ENCODE peak calls at places on chromosomes 12 and 14, in ten cellular contexts. Q is fibroblast of the aortic adventitia; K is nephron progenitor cell; A is mesothelial cell of epicardium; N is CD8-positive, alpha-beta T cell; V is heart left ventricle; H is pancreas; G is Panc1; U is astrocyte of the spinal cord; R is GM06990. B is an unnamed sample.

GRCh38 chr12:58608711-58609110 is 311.6 kb downstream of the LRIG3 start:
- DNase-seq in Q (peak), N (no peak), R (no peak), H (no peak), G (no peak), V (no peak), K (no peak), A (no peak), U (peak), B (no peak)

GRCh38 chr14:22547309-22547947 is 41.6 kb downstream of the DAD1 start:
- DNase-seq in V (peak), K (no peak), N (no peak), A (no peak), G (no peak), U (no peak), H (no peak), R (no peak), Q (no peak), B (no peak)

GRCh38 chr12:64042901-64043300 is 179.2 kb downstream of the KICS2 start:
- DNase-seq in G (no peak), N (no peak), A (no peak), U (peak), V (no peak), K (no peak), R (no peak), Q (peak), H (no peak), B (no peak)

GRCh38 chr12:7989827-7990491 is 42.6 kb upstream of the FOXJ2 start:
- DNase-seq in R (peak), U (no peak), V (peak), N (peak), K (no peak), G (no peak), Q (no peak), H (no peak), A (no peak), B (no peak)

GRCh38 chr12:49489720-49490119 is 49.1 kb upstream of the KCNH3 start:
- DNase-seq in K (no peak), V (no peak), R (no peak), A (no peak), Q (peak), G (no peak), U (peak), H (no peak), N (no peak), B (no peak)

GRCh38 chr12:117192057-117192456 is 1.8 kb upstream of the FBXO21 start:
- DNase-seq in U (no peak), V (no peak), R (no peak), A (no peak), H (no peak), N (no peak), G (no peak), Q (no peak), K (no peak), B (no peak)

GRCh38 chr14:36035675-36036074 is 140.8 kb downstream of the PTCSC3 start:
- DNase-seq in N (no peak), V (no peak), A (no peak), Q (no peak), R (no peak), K (no peak), U (no peak), H (no peak), G (no peak), B (no peak)

GRCh38 chr12:85683051-85683450 is 153.2 kb downstream of the RASSF9 start:
- DNase-seq in H (no peak), A (no peak), V (no peak), Q (no peak), K (no peak), N (no peak), G (no peak), U (no peak), R (no peak), B (no peak)

GRCh38 chr12:70154960-70155589 is 88.2 kb upstream of the CNOT2 start:
- DNase-seq in H (no peak), G (no peak), K (no peak), V (no peak), N (no peak), R (no peak), U (peak), A (no peak), Q (no peak), B (no peak)

GRCh38 chr12:113165521-113166450 is 16.3 kb downstream of the CFAP73 start:
- DNase-seq in G (no peak), N (no peak), A (no peak), H (no peak), Q (no peak), V (no peak), R (no peak), K (no peak), U (peak), B (no peak)

GRCh38 chr12:2797721-2798418 is 3.1 kb downstream of the FKBP4 start:
- DNase-seq in K (no peak), A (no peak), U (no peak), R (no peak), Q (peak), N (no peak), G (no peak), V (peak), H (peak), B (no peak)
- TF ChIP-seq CTCF in K (peak), A (no peak), U (peak), R (peak), Q (peak), N (no peak), G (no peak), V (no peak), H (no peak), B (no peak)

GRCh38 chr12:100566887-100567637 is 6.4 kb upstream of the GAS2L3 start:
- DNase-seq in H (no peak), K (no peak), U (no peak), N (no peak), A (no peak), R (peak), V (peak), G (no peak), Q (peak), B (no peak)

GRCh38 chr12:100567945-100568344 is 5.5 kb upstream of the GAS2L3 start:
- DNase-seq in V (no peak), H (no peak), K (no peak), A (no peak), R (no peak), N (no peak), G (no peak), U (no peak), Q (no peak), B (no peak)

GRCh38 chr12:100564090-100564489 is 9.4 kb upstream of the GAS2L3 start:
- DNase-seq in A (no peak), V (no peak), N (no peak), Q (no peak), G (no peak), R (no peak), U (no peak), H (no peak), K (no peak), B (no peak)

GRCh38 chr12:100564905-100565467 is 8.5 kb upstream of the GAS2L3 start:
- DNase-seq in H (no peak), Q (no peak), G (no peak), R (no peak), N (no peak), K (no peak), U (no peak), V (no peak), A (no peak), B (no peak)

GRCh38 chr12:100565987-100566545 is 7.4 kb upstream of the GAS2L3 start:
- DNase-seq in G (no peak), N (no peak), K (no peak), A (no peak), H (no peak), U (no peak), Q (no peak), V (no peak), R (no peak), B (no peak)
- TF ChIP-seq CTCF in G (no peak), N (no peak), K (no peak), A (no peak), H (no peak), U (no peak), Q (no peak), V (no peak), R (no peak), B (no peak)

GRCh38 chr12:124498870-124499753 is 68.3 kb downstream of the NCOR2 start:
- DNase-seq in Q (peak), R (no peak), U (peak), K (no peak), H (no peak), A (no peak), G (no peak), V (no peak), N (no peak), B (no peak)
- TF ChIP-seq CTCF in Q (no peak), R (peak), U (peak), K (no peak), H (no peak), A (no peak), G (no peak), V (no peak), N (no peak), B (peak)

GRCh38 chr14:91389173-91389572 is 28.4 kb downstream of the CCDC88C start:
- DNase-seq in K (no peak), H (no peak), R (no peak), A (no peak), Q (no peak), V (no peak), U (no peak), N (no peak), G (no peak), B (no peak)
- TF ChIP-seq CTCF in K (no peak), H (no peak), R (no peak), A (no peak), Q (no peak), V (no peak), U (no peak), N (no peak), G (no peak), B (no peak)

DNA sequence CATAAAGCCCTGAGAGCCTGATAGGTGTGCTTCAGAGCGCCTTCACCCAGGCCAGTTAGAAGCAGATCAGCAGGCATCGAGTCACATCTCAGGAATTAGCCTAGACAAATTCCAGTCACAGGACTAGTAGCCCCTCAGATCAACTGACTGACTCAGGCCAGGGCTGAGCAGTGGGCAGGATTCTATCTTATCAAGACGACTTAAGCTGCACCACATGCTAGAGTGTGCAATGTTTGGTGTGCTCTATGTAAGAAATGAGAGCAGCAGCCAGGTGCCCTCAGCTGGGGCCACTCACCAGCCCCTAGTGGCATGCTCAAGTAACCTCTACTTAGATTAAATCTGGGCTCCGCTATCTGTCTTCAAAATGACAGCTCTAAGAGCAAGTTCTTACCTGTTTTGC is 19.7 kb upstream of the NGB start:
- DNase-seq in G (no peak), U (no peak), H (no peak), N (no peak), A (no peak), R (no peak), V (no peak), Q (peak), K (no peak), B (no peak)
- TF ChIP-seq CTCF in G (no peak), U (peak), H (no peak), N (no peak), A (no peak), R (no peak), V (no peak), Q (peak), K (no peak), B (no peak)

B was measured in glutamatergic neuron.